ENCODE peak calls at places on chromosomes 7 and 10, in seven cellular contexts. One of them, this sample, is unnamed. For H3K9me3, the result is how much of the 10 kb centered on the place peaks cover.

GRCh38 chr10:77245953-77246352 is 391.7 kb downstream of the KCNMA1 start:
- DNase-seq in transverse colon: no peak
- DNase-seq in ovary: no peak
- DNase-seq in A549: no peak
- DNase-seq in right atrium auricular region: no peak
- DNase-seq in naive thymus-derived CD4-positive, alpha-beta T cell: no peak
- DNase-seq in HAP-1: no peak
- DNase-seq in this sample: no peak

GRCh38 chr10:123301077-123301875 is 147.1 kb downstream of the BUB3 start:
- DNase-seq in transverse colon: peak
- DNase-seq in ovary: no peak
- DNase-seq in A549: no peak
- DNase-seq in right atrium auricular region: no peak
- DNase-seq in naive thymus-derived CD4-positive, alpha-beta T cell: no peak
- DNase-seq in HAP-1: no peak
- DNase-seq in this sample: peak

GRCh38 chr10:103666109-103666508 is 172.6 kb downstream of the NEURL1 start:
- DNase-seq in transverse colon: no peak
- DNase-seq in ovary: no peak
- DNase-seq in A549: peak
- DNase-seq in right atrium auricular region: no peak
- DNase-seq in naive thymus-derived CD4-positive, alpha-beta T cell: no peak
- DNase-seq in HAP-1: no peak
- DNase-seq in this sample: peak

GRCh38 chr7:114530074-114530611 is 115.5 kb downstream of the FOXP2 start:
- DNase-seq in transverse colon: no peak
- DNase-seq in ovary: no peak
- DNase-seq in A549: peak
- DNase-seq in right atrium auricular region: no peak
- DNase-seq in naive thymus-derived CD4-positive, alpha-beta T cell: no peak
- DNase-seq in HAP-1: no peak
- DNase-seq in this sample: no peak

GRCh38 chr7:55214707-55215106 is 150.4 kb upstream of the LANCL2 start:
- DNase-seq in transverse colon: no peak
- DNase-seq in ovary: no peak
- DNase-seq in A549: no peak
- DNase-seq in right atrium auricular region: no peak
- DNase-seq in naive thymus-derived CD4-positive, alpha-beta T cell: no peak
- DNase-seq in HAP-1: no peak
- DNase-seq in this sample: no peak

GRCh38 chr10:19968745-19969144 is 152.5 kb downstream of the PLXDC2 start:
- DNase-seq in transverse colon: no peak
- DNase-seq in ovary: no peak
- DNase-seq in A549: no peak
- DNase-seq in right atrium auricular region: no peak
- DNase-seq in naive thymus-derived CD4-positive, alpha-beta T cell: no peak
- DNase-seq in HAP-1: no peak
- DNase-seq in this sample: no peak

GRCh38 chr7:121080913-121081326 is 92.4 kb downstream of the CPED1 start:
- DNase-seq in transverse colon: no peak
- DNase-seq in ovary: no peak
- DNase-seq in A549: no peak
- DNase-seq in right atrium auricular region: no peak
- DNase-seq in naive thymus-derived CD4-positive, alpha-beta T cell: no peak
- DNase-seq in HAP-1: no peak
- DNase-seq in this sample: no peak

GRCh38 chr10:90213346-90213745 is 512.0 kb downstream of the KIF20B start:
- DNase-seq in transverse colon: no peak
- DNase-seq in ovary: no peak
- DNase-seq in A549: no peak
- DNase-seq in right atrium auricular region: no peak
- DNase-seq in naive thymus-derived CD4-positive, alpha-beta T cell: no peak
- DNase-seq in HAP-1: no peak
- DNase-seq in this sample: no peak

GRCh38 chr10:123836418-123837145 is 55.0 kb downstream of the CPXM2 start:
- DNase-seq in transverse colon: no peak
- DNase-seq in ovary: no peak
- DNase-seq in A549: no peak
- DNase-seq in right atrium auricular region: no peak
- DNase-seq in naive thymus-derived CD4-positive, alpha-beta T cell: no peak
- DNase-seq in HAP-1: no peak
- DNase-seq in this sample: no peak

GRCh38 chr10:92082583-92083280 is 159.2 kb downstream of the BTAF1 start:
- DNase-seq in transverse colon: no peak
- DNase-seq in ovary: no peak
- DNase-seq in A549: no peak
- DNase-seq in right atrium auricular region: no peak
- DNase-seq in naive thymus-derived CD4-positive, alpha-beta T cell: no peak
- DNase-seq in HAP-1: no peak
- DNase-seq in this sample: no peak

GRCh38 chr7:83366629-83367028 is 203.9 kb upstream of the PCLO start:
- DNase-seq in transverse colon: no peak
- DNase-seq in ovary: no peak
- DNase-seq in A549: peak
- DNase-seq in right atrium auricular region: no peak
- DNase-seq in naive thymus-derived CD4-positive, alpha-beta T cell: no peak
- DNase-seq in HAP-1: peak
- DNase-seq in this sample: no peak

GRCh38 chr7:16084875-16085274 is 336.5 kb downstream of the CRPPA start:
- DNase-seq in transverse colon: no peak
- DNase-seq in ovary: no peak
- DNase-seq in A549: no peak
- DNase-seq in right atrium auricular region: no peak
- DNase-seq in naive thymus-derived CD4-positive, alpha-beta T cell: no peak
- DNase-seq in HAP-1: no peak
- DNase-seq in this sample: no peak

GRCh38 chr10:130745251-130745650 is 566.3 kb downstream of the TCERG1L start:
- DNase-seq in transverse colon: no peak
- DNase-seq in ovary: no peak
- DNase-seq in A549: no peak
- DNase-seq in right atrium auricular region: no peak
- DNase-seq in naive thymus-derived CD4-positive, alpha-beta T cell: no peak
- DNase-seq in HAP-1: no peak
- DNase-seq in this sample: no peak

GRCh38 chr7:6652446-6653011 is 15.4 kb downstream of the ZNF316 start:
- DNase-seq in transverse colon: no peak
- DNase-seq in ovary: no peak
- DNase-seq in A549: no peak
- DNase-seq in right atrium auricular region: no peak
- DNase-seq in naive thymus-derived CD4-positive, alpha-beta T cell: no peak
- DNase-seq in HAP-1: no peak
- DNase-seq in this sample: no peak

GRCh38 chr7:39587393-39587792 is 21.2 kb downstream of the YAE1 start:
- DNase-seq in transverse colon: no peak
- DNase-seq in ovary: no peak
- DNase-seq in A549: no peak
- DNase-seq in right atrium auricular region: no peak
- DNase-seq in naive thymus-derived CD4-positive, alpha-beta T cell: no peak
- DNase-seq in HAP-1: no peak
- DNase-seq in this sample: no peak

GRCh38 chr10:29377333-29377961 is 88.6 kb downstream of the LYZL1 start:
- DNase-seq in transverse colon: no peak
- DNase-seq in ovary: no peak
- DNase-seq in A549: peak
- DNase-seq in right atrium auricular region: no peak
- DNase-seq in naive thymus-derived CD4-positive, alpha-beta T cell: peak
- DNase-seq in HAP-1: peak
- DNase-seq in this sample: peak

GRCh38 chr10:14750900-14751575 is 23.7 kb downstream of the FAM107B start:
- DNase-seq in transverse colon: peak
- DNase-seq in ovary: no peak
- DNase-seq in A549: no peak
- DNase-seq in right atrium auricular region: no peak
- DNase-seq in naive thymus-derived CD4-positive, alpha-beta T cell: no peak
- DNase-seq in HAP-1: no peak
- DNase-seq in this sample: no peak

GRCh38 chr10:42475168-42476098 is 162.9 kb downstream of the ZNF33B start:
- DNase-seq in transverse colon: no peak
- DNase-seq in ovary: no peak
- DNase-seq in A549: no peak
- DNase-seq in right atrium auricular region: no peak
- DNase-seq in naive thymus-derived CD4-positive, alpha-beta T cell: no peak
- DNase-seq in HAP-1: no peak
- DNase-seq in this sample: peak

GRCh38 chr10:98353105-98353504 is 61.9 kb downstream of the PYROXD2 start:
- DNase-seq in transverse colon: no peak
- DNase-seq in ovary: no peak
- DNase-seq in A549: no peak
- DNase-seq in right atrium auricular region: no peak
- DNase-seq in naive thymus-derived CD4-positive, alpha-beta T cell: no peak
- DNase-seq in HAP-1: no peak
- DNase-seq in this sample: no peak

GRCh38 chr10:119330342-119330741 is 123.0 kb downstream of the GRK5 start:
- DNase-seq in transverse colon: no peak
- DNase-seq in ovary: no peak
- DNase-seq in A549: no peak
- DNase-seq in right atrium auricular region: no peak
- DNase-seq in naive thymus-derived CD4-positive, alpha-beta T cell: no peak
- DNase-seq in HAP-1: peak
- DNase-seq in this sample: no peak

GRCh38 chr7:16841681-16842080 is 36.9 kb upstream of the AGR2 start:
- DNase-seq in transverse colon: no peak
- DNase-seq in ovary: no peak
- DNase-seq in A549: no peak
- DNase-seq in right atrium auricular region: no peak
- DNase-seq in naive thymus-derived CD4-positive, alpha-beta T cell: no peak
- DNase-seq in HAP-1: no peak
- DNase-seq in this sample: no peak

GRCh38 chr10:81600185-81600584 is 274.8 kb upstream of the NRG3 start:
- DNase-seq in transverse colon: no peak
- DNase-seq in ovary: no peak
- DNase-seq in A549: peak
- DNase-seq in right atrium auricular region: no peak
- DNase-seq in naive thymus-derived CD4-positive, alpha-beta T cell: no peak
- DNase-seq in HAP-1: no peak
- DNase-seq in this sample: no peak

DNA sequence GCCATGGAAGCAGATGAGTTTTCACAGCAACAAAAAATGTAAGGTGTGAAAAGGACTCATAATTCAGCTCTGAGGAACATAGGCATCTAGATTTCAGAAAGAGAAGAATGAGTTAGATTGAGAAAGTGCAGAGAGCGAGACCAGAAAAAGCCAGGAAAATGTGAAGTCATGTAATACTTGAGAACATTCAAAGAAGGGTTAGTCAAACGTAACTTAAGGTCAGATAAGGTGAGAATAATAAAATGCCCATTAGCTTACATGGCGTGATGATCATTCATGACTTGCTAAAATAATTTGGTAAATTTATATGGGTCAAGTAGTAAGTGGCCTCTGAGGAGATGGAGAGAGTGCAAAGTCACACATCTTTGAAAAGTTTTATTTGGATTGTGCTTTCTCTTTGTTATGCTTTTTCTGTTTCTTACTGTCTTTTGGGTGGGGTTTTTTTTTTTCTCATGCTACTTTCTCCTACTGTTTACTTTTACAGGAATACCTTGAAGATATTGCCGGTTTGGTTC is 271.8 kb upstream of the NRG3 start:
- DNase-seq in transverse colon: no peak
- DNase-seq in ovary: no peak
- DNase-seq in A549: no peak
- DNase-seq in right atrium auricular region: no peak
- DNase-seq in naive thymus-derived CD4-positive, alpha-beta T cell: no peak
- DNase-seq in HAP-1: no peak
- DNase-seq in this sample: no peak
- H3K9me3 ChIP-seq in transverse colon: under half
- H3K9me3 ChIP-seq in ovary: under half
- H3K9me3 ChIP-seq in A549: under half
- H3K9me3 ChIP-seq in right atrium auricular region: under half
- H3K9me3 ChIP-seq in naive thymus-derived CD4-positive, alpha-beta T cell: under half
- H3K9me3 ChIP-seq in HAP-1: under half
- H3K9me3 ChIP-seq in this sample: under half

GRCh38 chr10:99845837-99846382 is 63.5 kb downstream of the ABCC2 start:
- DNase-seq in transverse colon: peak
- DNase-seq in ovary: peak
- DNase-seq in A549: peak
- DNase-seq in right atrium auricular region: peak
- DNase-seq in naive thymus-derived CD4-positive, alpha-beta T cell: peak
- DNase-seq in HAP-1: peak
- DNase-seq in this sample: peak
- H3K4me3 ChIP-seq in transverse colon: no peak
- H3K4me3 ChIP-seq in ovary: no peak
- H3K4me3 ChIP-seq in A549: no peak
- H3K4me3 ChIP-seq in right atrium auricular region: no peak
- H3K4me3 ChIP-seq in naive thymus-derived CD4-positive, alpha-beta T cell: no peak
- H3K4me3 ChIP-seq in HAP-1: no peak
- H3K4me3 ChIP-seq in this sample: no peak

GRCh38 chr7:134894928-134895327 is 91.4 kb upstream of the AGBL3 start:
- DNase-seq in transverse colon: no peak
- DNase-seq in ovary: no peak
- DNase-seq in A549: no peak
- DNase-seq in right atrium auricular region: no peak
- DNase-seq in naive thymus-derived CD4-positive, alpha-beta T cell: no peak
- DNase-seq in HAP-1: no peak
- DNase-seq in this sample: no peak
- H3K9me3 ChIP-seq in transverse colon: under half
- H3K9me3 ChIP-seq in ovary: under half
- H3K9me3 ChIP-seq in A549: under half
- H3K9me3 ChIP-seq in right atrium auricular region: under half
- H3K9me3 ChIP-seq in naive thymus-derived CD4-positive, alpha-beta T cell: under half
- H3K9me3 ChIP-seq in HAP-1: under half
- H3K9me3 ChIP-seq in this sample: under half

GRCh38 chr7:136957391-136957790 is 88.9 kb downstream of the CHRM2 start:
- DNase-seq in transverse colon: no peak
- DNase-seq in ovary: no peak
- DNase-seq in A549: no peak
- DNase-seq in right atrium auricular region: no peak
- DNase-seq in naive thymus-derived CD4-positive, alpha-beta T cell: no peak
- DNase-seq in HAP-1: no peak
- DNase-seq in this sample: no peak

GRCh38 chr7:136958016-136958415 is 89.6 kb downstream of the CHRM2 start:
- DNase-seq in transverse colon: no peak
- DNase-seq in ovary: no peak
- DNase-seq in A549: no peak
- DNase-seq in right atrium auricular region: no peak
- DNase-seq in naive thymus-derived CD4-positive, alpha-beta T cell: no peak
- DNase-seq in HAP-1: no peak
- DNase-seq in this sample: no peak

GRCh38 chr7:136953386-136953785 is 84.9 kb downstream of the CHRM2 start:
- DNase-seq in transverse colon: no peak
- DNase-seq in ovary: no peak
- DNase-seq in A549: no peak
- DNase-seq in right atrium auricular region: no peak
- DNase-seq in naive thymus-derived CD4-positive, alpha-beta T cell: no peak
- DNase-seq in HAP-1: no peak
- DNase-seq in this sample: no peak

GRCh38 chr7:136956232-136956631 is 87.8 kb downstream of the CHRM2 start:
- DNase-seq in transverse colon: no peak
- DNase-seq in ovary: no peak
- DNase-seq in A549: no peak
- DNase-seq in right atrium auricular region: no peak
- DNase-seq in naive thymus-derived CD4-positive, alpha-beta T cell: no peak
- DNase-seq in HAP-1: no peak
- DNase-seq in this sample: no peak

DNA sequence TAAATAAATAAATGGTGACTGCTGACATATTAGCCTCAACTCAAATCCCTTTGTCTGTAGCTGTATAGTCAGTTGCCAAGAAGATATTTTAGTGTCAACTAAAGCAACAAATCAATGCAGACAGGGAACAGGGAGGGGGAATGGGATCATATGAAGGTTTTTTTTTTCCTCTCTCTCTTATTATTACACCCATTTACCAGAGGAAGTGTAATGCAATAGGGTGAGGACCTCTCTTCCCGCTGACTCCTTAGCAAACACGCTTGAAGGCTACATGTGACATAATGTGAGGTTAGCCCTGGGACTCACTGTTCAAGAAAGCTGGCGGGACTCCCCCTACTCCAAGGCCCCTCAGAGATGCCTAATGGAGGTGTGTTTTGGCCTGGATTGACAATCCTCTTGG is 88.2 kb downstream of the CHRM2 start:
- DNase-seq in transverse colon: no peak
- DNase-seq in ovary: no peak
- DNase-seq in A549: no peak
- DNase-seq in right atrium auricular region: no peak
- DNase-seq in naive thymus-derived CD4-positive, alpha-beta T cell: no peak
- DNase-seq in HAP-1: no peak
- DNase-seq in this sample: no peak
- H3K4me3 ChIP-seq in transverse colon: no peak
- H3K4me3 ChIP-seq in ovary: no peak
- H3K4me3 ChIP-seq in A549: no peak
- H3K4me3 ChIP-seq in right atrium auricular region: no peak
- H3K4me3 ChIP-seq in naive thymus-derived CD4-positive, alpha-beta T cell: no peak
- H3K4me3 ChIP-seq in HAP-1: no peak
- H3K4me3 ChIP-seq in this sample: no peak